ENCODE peak calls at places on chromosomes 12 and 14, in five cellular contexts. M is endothelial cell, Y is neural progenitor cell, P is nephron progenitor cell, K is OCI-LY7. W is an unnamed sample.

GRCh38 chr12:50554651-50555050 is 49.9 kb downstream of the DIP2B start:
- DNase-seq in M (no peak), Y (no peak), P (no peak), K (no peak), W (no peak)

GRCh38 chr14:86296173-86296572 is 766.2 kb downstream of the FLRT2 start:
- DNase-seq in M (no peak), Y (no peak), P (no peak), K (no peak), W (no peak)

GRCh38 chr12:94163850-94164249 is 15.5 kb downstream of the PLXNC1 start:
- DNase-seq in M (no peak), Y (no peak), P (no peak), K (no peak), W (no peak)

GRCh38 chr12:50528800-50529199 is 24.0 kb downstream of the DIP2B start:
- DNase-seq in M (no peak), Y (no peak), P (no peak), K (no peak), W (no peak)

GRCh38 chr12:47867496-47867941 is 37.3 kb downstream of the VDR start:
- DNase-seq in M (no peak), Y (no peak), P (no peak), K (no peak), W (no peak)

GRCh38 chr12:100031821-100032220 is 47.1 kb upstream of the ANKS1B start:
- DNase-seq in M (no peak), Y (no peak), P (no peak), K (no peak), W (no peak)

GRCh38 chr12:47397664-47398281 is 308.1 kb downstream of the RPAP3 start:
- DNase-seq in M (no peak), Y (peak), P (no peak), K (peak), W (no peak)

GRCh38 chr12:107564946-107565345 is 120.7 kb upstream of the PWP1 start:
- DNase-seq in M (peak), Y (peak), P (no peak), K (peak), W (no peak)

GRCh38 chr12:44876554-44877275 is 600 bp upstream of the NELL2 start:
- DNase-seq in M (peak), Y (peak), P (peak), K (peak), W (peak)

GRCh38 chr12:153080-153746 is 60.7 kb downstream of the SLC6A12 start:
- DNase-seq in M (peak), Y (peak), P (peak), K (peak), W (peak)

GRCh38 chr12:126243814-126244213 is 1178.6 kb downstream of the AACS start:
- DNase-seq in M (no peak), Y (no peak), P (no peak), K (no peak), W (no peak)

GRCh38 chr12:42140901-42141300 is 3.8 kb downstream of the GXYLT1 start:
- DNase-seq in M (no peak), Y (peak), P (no peak), K (no peak), W (no peak)

GRCh38 chr12:26032719-26033241 is 74.3 kb downstream of the RASSF8 start:
- DNase-seq in M (no peak), Y (no peak), P (no peak), K (no peak), W (no peak)

GRCh38 chr12:6200266-6201198 is at the start of gene CD9:
- DNase-seq in M (no peak), Y (peak), P (peak), K (no peak), W (peak)

GRCh38 chr14:41146391-41146790 is 460.3 kb upstream of the LRFN5 start:
- DNase-seq in M (no peak), Y (peak), P (no peak), K (no peak), W (no peak)

GRCh38 chr14:68781161-68782021 is 11.5 kb downstream of the ZFP36L1 start:
- DNase-seq in M (no peak), Y (no peak), P (no peak), K (peak), W (no peak)

GRCh38 chr12:124740691-124741137 is 123.0 kb downstream of the SCARB1 start:
- DNase-seq in M (no peak), Y (no peak), P (no peak), K (no peak), W (peak)

GRCh38 chr12:120012067-120012621 is 23.1 kb downstream of the BICDL1 start:
- DNase-seq in M (peak), Y (peak), P (peak), K (peak), W (peak)

GRCh38 chr12:21538259-21538658 is 12.2 kb downstream of the SPX start:
- DNase-seq in M (no peak), Y (no peak), P (no peak), K (no peak), W (no peak)

GRCh38 chr14:54478621-54479215 is 10.1 kb downstream of the GMFB start:
- DNase-seq in M (no peak), Y (no peak), P (no peak), K (no peak), W (no peak)

GRCh38 chr14:69135133-69135532 is 17.8 kb downstream of the DCAF5 start:
- DNase-seq in M (no peak), Y (no peak), P (no peak), K (no peak), W (no peak)

GRCh38 chr14:85336257-85336656 is 193.7 kb upstream of the FLRT2 start:
- DNase-seq in M (no peak), Y (no peak), P (no peak), K (no peak), W (no peak)

GRCh38 chr14:78848234-78848820 is 678.2 kb downstream of the NRXN3 start:
- DNase-seq in M (peak), Y (peak), P (peak), K (peak), W (peak)

GRCh38 chr14:34699873-34700621 is 14.3 kb downstream of the CFL2 start:
- DNase-seq in M (no peak), Y (no peak), P (no peak), K (no peak), W (no peak)

GRCh38 chr12:68420225-68421008 is 88.3 kb upstream of the MDM1 start:
- DNase-seq in M (no peak), Y (peak), P (no peak), K (no peak), W (no peak)

GRCh38 chr14:23160924-23161522 is 22.4 kb downstream of the SLC7A8 start:
- DNase-seq in M (peak), Y (peak), P (no peak), K (no peak), W (no peak)

GRCh38 chr12:96078281-96078761 is 42.9 kb upstream of the LTA4H start:
- DNase-seq in M (no peak), Y (no peak), P (no peak), K (no peak), W (no peak)

GRCh38 chr12:73383584-73384229 is 1111.5 kb downstream of the TRHDE start:
- DNase-seq in M (no peak), Y (no peak), P (no peak), K (no peak), W (no peak)

GRCh38 chr12:116887244-116887643 is 6.0 kb upstream of the HRK start:
- DNase-seq in M (no peak), Y (no peak), P (no peak), K (no peak), W (no peak)

GRCh38 chr14:97033556-97034081 is 236.4 kb downstream of the VRK1 start:
- DNase-seq in M (no peak), Y (peak), P (no peak), K (no peak), W (no peak)

GRCh38 chr12:76921891-76922664 is 43.3 kb upstream of the CSRP2 start:
- DNase-seq in M (no peak), Y (no peak), P (no peak), K (no peak), W (no peak)

GRCh38 chr14:99026471-99026870 is 245.5 kb downstream of the BCL11B start:
- DNase-seq in M (no peak), Y (no peak), P (no peak), K (peak), W (no peak)

GRCh38 chr12:5796171-5797091 is 148.6 kb downstream of the ANO2 start:
- DNase-seq in M (peak), Y (peak), P (peak), K (peak), W (peak)

GRCh38 chr12:6786416-6787094 is 2.8 kb upstream of the CD4 start:
- DNase-seq in M (no peak), Y (peak), P (no peak), K (no peak), W (no peak)

GRCh38 chr12:123973552-123974341 is 732 bp downstream of the ZNF664 start:
- DNase-seq in M (peak), Y (peak), P (peak), K (peak), W (no peak)

GRCh38 chr12:131117438-131118245 is 163.9 kb downstream of the ADGRD1 start:
- DNase-seq in M (no peak), Y (no peak), P (no peak), K (no peak), W (no peak)

GRCh38 chr12:12582193-12582881 is 19.7 kb upstream of the DUSP16 start:
- DNase-seq in M (no peak), Y (no peak), P (no peak), K (no peak), W (no peak)

GRCh38 chr12:85530486-85530885 is 250.5 kb downstream of the ALX1 start:
- DNase-seq in M (no peak), Y (no peak), P (no peak), K (no peak), W (no peak)

DNA sequence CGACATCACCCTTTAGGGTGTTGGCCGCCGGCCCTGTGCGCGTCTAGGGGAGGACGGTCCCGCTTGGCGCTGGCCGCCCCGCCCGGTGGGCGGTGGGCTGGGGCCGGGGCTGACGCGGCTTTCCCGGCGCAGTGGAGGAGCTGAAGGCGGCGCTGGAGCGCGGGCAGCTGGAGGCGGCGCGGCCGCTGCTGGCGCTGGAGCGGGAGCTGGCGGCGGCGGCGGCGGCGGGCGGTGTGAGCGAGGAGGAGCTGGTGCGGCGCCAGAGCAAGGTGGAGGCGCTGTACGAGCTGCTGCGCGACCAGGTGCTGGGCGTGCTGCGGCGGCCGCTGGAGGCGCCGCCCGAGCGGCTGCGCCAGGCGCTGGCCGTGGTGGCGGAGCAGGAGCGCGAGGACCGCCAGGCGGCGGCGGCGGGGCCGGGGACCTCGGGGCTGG is 3.6 kb downstream of the TNFAIP2 start:
- DNase-seq in M (peak), Y (peak), P (peak), K (no peak), W (no peak)
- TF ChIP-seq CTCF in M (no peak), Y (peak), P (no peak), K (no peak), W (no peak)

GRCh38 chr12:57110189-57111045 is 745 bp downstream of the STAT6 start:
- DNase-seq in M (peak), Y (peak), P (peak), K (peak), W (peak)
- TF ChIP-seq CTCF in M (no peak), Y (peak), P (no peak), K (peak), W (no peak)

DNA sequence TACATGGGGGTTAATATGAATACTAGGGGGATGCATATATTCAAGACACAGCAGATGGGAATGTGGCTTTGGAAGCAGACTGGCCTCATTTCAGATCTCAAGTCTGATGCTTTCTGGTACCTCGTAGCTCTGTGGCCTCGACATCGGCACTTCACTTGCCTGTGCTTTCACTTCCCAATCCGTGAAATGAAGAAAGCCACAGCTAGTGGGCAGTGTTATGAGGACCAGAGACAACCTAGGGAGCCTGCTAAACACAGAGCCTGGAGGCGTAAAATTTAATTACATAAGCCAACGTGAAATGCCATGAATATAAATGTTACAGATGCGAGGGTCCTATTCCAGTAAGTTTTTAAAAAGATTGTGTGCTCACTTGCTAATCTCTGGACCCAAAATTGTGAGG is 286.0 kb downstream of the TMEM132D start:
- DNase-seq in M (no peak), Y (no peak), P (no peak), K (no peak), W (no peak)
- TF ChIP-seq CTCF in M (no peak), Y (no peak), P (no peak), K (no peak), W (no peak)

DNA sequence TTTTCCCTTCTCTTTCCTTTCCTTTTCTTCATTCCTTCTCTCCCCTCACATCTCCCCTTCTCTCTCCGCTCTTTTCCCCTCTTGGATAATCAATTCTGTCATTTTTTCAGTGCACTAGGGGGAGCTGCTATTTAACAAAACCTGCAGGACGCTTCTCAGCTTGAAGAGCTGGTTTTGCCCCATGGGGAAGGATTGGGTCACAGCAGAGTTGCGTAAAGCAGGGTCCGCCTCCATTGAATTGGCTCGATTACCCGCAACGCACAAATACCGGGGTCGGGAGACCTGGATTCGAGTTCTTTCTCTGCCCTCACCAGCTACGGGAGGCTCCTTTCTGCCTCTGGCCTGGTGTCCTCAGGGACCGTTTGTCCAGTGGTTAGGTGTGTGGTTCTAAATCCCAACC is 42.1 kb upstream of the CHGA start:
- DNase-seq in M (no peak), Y (peak), P (no peak), K (no peak), W (no peak)
- TF ChIP-seq CTCF in M (no peak), Y (peak), P (no peak), K (peak), W (no peak)

GRCh38 chr14:59202031-59202430 is 13.6 kb downstream of the DAAM1 start:
- DNase-seq in M (no peak), Y (no peak), P (no peak), K (no peak), W (no peak)

GRCh38 chr14:59199614-59200013 is 11.1 kb downstream of the DAAM1 start:
- DNase-seq in M (no peak), Y (no peak), P (no peak), K (no peak), W (no peak)

GRCh38 chr14:59197695-59198262 is 9.3 kb downstream of the DAAM1 start:
- DNase-seq in M (no peak), Y (no peak), P (no peak), K (no peak), W (no peak)

GRCh38 chr14:59200214-59200613 is 11.7 kb downstream of the DAAM1 start:
- DNase-seq in M (no peak), Y (no peak), P (no peak), K (no peak), W (no peak)

DNA sequence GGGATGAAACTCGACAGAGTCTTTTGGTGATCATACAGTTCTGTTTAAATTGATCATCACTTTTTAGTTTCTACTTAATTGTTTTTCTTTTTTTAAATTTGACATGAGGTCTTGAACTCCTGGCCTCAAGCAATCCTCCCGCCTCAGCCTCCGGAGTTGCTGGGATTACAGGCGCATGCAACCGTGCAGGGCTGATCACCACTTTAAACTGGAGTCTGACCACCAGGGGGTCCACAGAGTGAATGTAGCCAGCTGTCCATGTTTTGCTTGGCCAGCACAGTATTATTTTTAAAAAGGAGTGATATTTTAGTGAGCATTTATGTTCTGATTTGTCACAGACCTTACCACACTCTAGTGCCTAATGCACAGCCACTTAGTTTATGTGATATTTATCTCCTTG is 10.7 kb downstream of the DAAM1 start:
- DNase-seq in M (no peak), Y (no peak), P (no peak), K (no peak), W (no peak)
- TF ChIP-seq CTCF in M (no peak), Y (no peak), P (peak), K (peak), W (no peak)

DNA sequence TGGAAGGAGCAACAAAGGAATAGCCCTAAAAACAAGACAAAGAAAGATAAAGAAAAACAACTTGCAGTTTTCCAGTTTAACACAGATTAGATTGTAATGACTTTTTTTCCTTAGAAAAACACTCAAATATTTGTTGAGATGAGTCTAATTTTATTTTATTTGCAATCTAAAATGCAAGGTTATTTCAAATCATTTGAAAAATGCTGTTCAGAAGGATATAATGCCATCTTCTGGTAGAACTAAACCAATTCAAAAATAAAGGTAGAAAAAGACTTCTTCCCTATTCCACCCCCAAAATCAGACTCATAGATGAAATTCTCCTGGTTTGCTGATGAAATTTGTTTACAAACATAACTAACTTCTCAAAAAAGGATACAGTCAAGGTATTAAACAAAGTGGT is 84.5 kb upstream of the TTC7B start:
- DNase-seq in M (no peak), Y (no peak), P (no peak), K (no peak), W (no peak)
- TF ChIP-seq CTCF in M (no peak), Y (peak), P (no peak), K (peak), W (no peak)

DNA sequence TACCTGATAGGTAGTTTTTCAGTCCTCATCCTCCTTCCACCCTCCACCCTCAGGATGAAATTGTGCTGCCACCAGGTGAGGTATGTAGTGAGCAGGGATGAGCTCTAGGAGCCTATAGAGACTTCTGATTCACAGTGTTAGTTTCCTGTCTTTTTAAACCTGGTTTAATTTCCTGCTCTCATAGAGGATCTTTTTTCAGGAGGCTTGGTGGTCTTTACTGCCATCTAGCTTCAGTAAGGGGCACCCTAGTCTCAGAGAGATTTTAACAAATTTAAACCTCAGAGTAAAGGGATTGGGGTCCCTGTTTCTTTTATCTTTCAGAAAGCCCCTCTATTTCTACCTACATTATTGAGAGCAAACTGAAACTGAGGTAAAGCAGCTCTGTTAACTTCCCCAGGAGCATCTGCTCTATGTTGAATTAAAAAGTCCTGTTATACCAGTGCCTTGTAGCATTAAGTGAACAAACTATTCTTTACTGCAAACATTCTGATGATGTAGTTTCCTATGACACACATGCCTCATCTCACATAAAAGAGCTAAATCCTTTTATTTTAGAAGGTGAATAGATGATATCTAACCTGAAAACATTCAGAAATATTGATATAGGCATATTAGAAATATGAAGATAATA is 172.2 kb upstream of the DDHD1 start:
- DNase-seq in M (no peak), Y (peak), P (no peak), K (peak), W (no peak)
- TF ChIP-seq CTCF in M (peak), Y (peak), P (peak), K (peak), W (no peak)

DNA sequence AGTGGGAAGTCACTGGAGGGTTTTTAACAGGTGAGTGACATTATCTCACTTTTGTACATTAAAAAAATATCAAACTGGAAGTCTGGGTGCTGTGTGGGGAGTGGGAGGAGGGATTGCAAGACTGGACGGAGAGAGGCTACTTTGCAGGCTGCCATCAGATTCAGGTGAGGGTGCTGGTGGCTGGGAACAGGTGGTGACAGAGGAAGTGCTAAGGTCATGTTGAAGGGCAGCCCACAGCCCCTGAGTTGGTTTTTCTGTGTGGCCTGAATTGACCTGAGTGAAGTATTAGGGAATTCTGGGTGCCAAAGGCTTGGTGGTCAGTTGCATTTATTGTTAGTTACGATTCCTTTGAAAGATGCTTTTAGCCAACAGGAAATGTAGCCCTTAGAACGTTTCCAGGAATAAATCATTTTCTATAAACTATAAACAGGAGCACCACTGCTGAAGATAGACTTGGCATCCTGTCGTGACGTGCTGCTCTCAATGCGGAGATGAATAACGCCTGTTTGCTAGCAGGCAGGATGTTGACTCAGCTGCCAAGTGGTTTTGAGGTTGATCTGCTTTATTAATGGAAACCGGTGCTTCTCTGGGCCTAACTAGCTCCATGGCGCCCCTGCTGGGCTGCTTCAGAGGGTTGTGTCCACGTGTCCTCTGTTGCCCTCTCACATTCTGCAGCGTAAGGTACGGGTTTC is 707.5 kb upstream of the TMEM132C start:
- DNase-seq in M (peak), Y (peak), P (peak), K (peak), W (no peak)
- TF ChIP-seq CTCF in M (no peak), Y (peak), P (peak), K (peak), W (no peak)

W was measured in GM13976.